ENCODE peak calls at places on chromosome 18, in ten cellular contexts. A is HAP-1; T is DND-41; X is gastrocnemius medialis; Y is brain microvascular endothelial cell; D is SK-N-SH; H is heart right ventricle; V is HepG2; S is spleen; W is CD8-positive, alpha-beta T cell. P is an unnamed sample.
A peak's percentile ranks its signal among the peaks of the same experiment; 100 is the strongest.

GRCh38 chr18:50131591-50131990 is 63.4 kb downstream of the MYO5B start:
- DNase-seq in A (no peak), T (no peak), X (no peak), Y (no peak), D (no peak), H (no peak), V (no peak), S (no peak), W (no peak), P (no peak)

GRCh38 chr18:73842795-73843394 is 304.7 kb downstream of the FBXO15 start:
- DNase-seq in A (peak; percentile 8), T (peak; percentile 58), X (no peak), Y (peak; percentile 48), D (peak; percentile 49), H (peak; percentile 36), V (peak; percentile 4), S (no peak), W (no peak), P (no peak)

GRCh38 chr18:65751145-65752085 is 603 bp downstream of the CDH7 start:
- DNase-seq in A (no peak), T (no peak), X (no peak), Y (no peak), D (no peak), H (peak; percentile 5), V (no peak), S (no peak), W (no peak), P (no peak)

GRCh38 chr18:23631746-23632145 is 31.0 kb downstream of the ANKRD29 start:
- DNase-seq in A (no peak), T (no peak), X (no peak), Y (no peak), D (peak; percentile 58), H (no peak), V (no peak), S (no peak), W (no peak), P (no peak)

GRCh38 chr18:79779021-79779699 is 18.6 kb upstream of the KCNG2 start:
- DNase-seq in A (no peak), T (no peak), X (no peak), Y (no peak), D (peak; percentile 34), H (no peak), V (no peak), S (peak; percentile 60), W (no peak), P (no peak)

GRCh38 chr18:79510046-79510685 is 114.4 kb downstream of the NFATC1 start:
- DNase-seq in A (no peak), T (no peak), X (peak; percentile 2), Y (no peak), D (no peak), H (no peak), V (no peak), S (peak; percentile 33), W (no peak), P (no peak)

GRCh38 chr18:34626404-34627137 is 83.5 kb upstream of the DTNA start:
- DNase-seq in A (no peak), T (no peak), X (peak; percentile 37), Y (peak; percentile 40), D (no peak), H (no peak), V (no peak), S (no peak), W (no peak), P (peak; percentile 45)

GRCh38 chr18:9863282-9863681 is 22.5 kb upstream of the TXNDC2 start:
- DNase-seq in A (no peak), T (no peak), X (no peak), Y (no peak), D (no peak), H (no peak), V (no peak), S (no peak), W (no peak), P (no peak)

GRCh38 chr18:79692886-79693285 is 13.3 kb downstream of the CTDP1 start:
- DNase-seq in A (no peak), T (no peak), X (no peak), Y (no peak), D (no peak), H (no peak), V (no peak), S (no peak), W (no peak), P (no peak)

GRCh38 chr18:21604711-21605110 is 4.2 kb upstream of the ESCO1 start:
- DNase-seq in A (no peak), T (no peak), X (no peak), Y (no peak), D (no peak), H (no peak), V (no peak), S (no peak), W (no peak), P (no peak)

GRCh38 chr18:8298186-8298585 is 311.1 kb upstream of the RAB12 start:
- DNase-seq in A (no peak), T (no peak), X (no peak), Y (peak; percentile 38), D (no peak), H (no peak), V (no peak), S (no peak), W (no peak), P (no peak)

GRCh38 chr18:8299054-8299708 is 310.1 kb upstream of the RAB12 start:
- DNase-seq in A (no peak), T (no peak), X (no peak), Y (no peak), D (no peak), H (no peak), V (peak; percentile 25), S (no peak), W (no peak), P (no peak)

GRCh38 chr18:8287184-8287885 is 321.9 kb upstream of the RAB12 start:
- DNase-seq in A (no peak), T (no peak), X (peak; percentile 37), Y (no peak), D (no peak), H (no peak), V (no peak), S (no peak), W (no peak), P (no peak)

GRCh38 chr18:8288447-8289213 is 320.6 kb upstream of the RAB12 start:
- DNase-seq in A (no peak), T (no peak), X (no peak), Y (no peak), D (no peak), H (no peak), V (no peak), S (no peak), W (no peak), P (no peak)

DNA sequence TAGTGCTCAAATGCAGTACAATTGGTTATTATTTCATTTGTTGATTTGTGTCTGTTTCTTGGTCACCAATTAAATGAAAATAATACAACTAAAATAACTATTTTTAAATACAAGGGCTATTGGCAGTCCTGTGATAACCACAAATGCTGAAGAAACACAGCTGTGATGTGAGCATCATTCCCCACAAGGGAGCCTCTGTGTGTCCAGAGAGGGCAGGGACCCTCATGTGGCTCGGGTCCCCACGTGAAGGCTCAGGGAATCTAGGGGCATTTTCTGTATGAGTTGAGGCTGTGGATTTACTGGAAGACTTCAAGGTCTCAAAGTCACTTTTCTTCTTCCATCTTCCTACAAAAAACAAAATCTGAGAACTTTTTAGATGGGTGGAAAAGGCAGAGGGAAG is 316.1 kb upstream of the RAB12 start:
- DNase-seq in A (no peak), T (no peak), X (no peak), Y (no peak), D (no peak), H (no peak), V (no peak), S (no peak), W (no peak), P (no peak)
- H3K4me3 ChIP-seq in A (no peak overlapping the region), T (no peak overlapping the region), X (no peak overlapping the region), Y (no peak overlapping the region), D (no peak overlapping the region), H (no peak overlapping the region), V (no peak overlapping the region), S (no peak overlapping the region), W (no peak overlapping the region), P (no peak overlapping the region)

DNA sequence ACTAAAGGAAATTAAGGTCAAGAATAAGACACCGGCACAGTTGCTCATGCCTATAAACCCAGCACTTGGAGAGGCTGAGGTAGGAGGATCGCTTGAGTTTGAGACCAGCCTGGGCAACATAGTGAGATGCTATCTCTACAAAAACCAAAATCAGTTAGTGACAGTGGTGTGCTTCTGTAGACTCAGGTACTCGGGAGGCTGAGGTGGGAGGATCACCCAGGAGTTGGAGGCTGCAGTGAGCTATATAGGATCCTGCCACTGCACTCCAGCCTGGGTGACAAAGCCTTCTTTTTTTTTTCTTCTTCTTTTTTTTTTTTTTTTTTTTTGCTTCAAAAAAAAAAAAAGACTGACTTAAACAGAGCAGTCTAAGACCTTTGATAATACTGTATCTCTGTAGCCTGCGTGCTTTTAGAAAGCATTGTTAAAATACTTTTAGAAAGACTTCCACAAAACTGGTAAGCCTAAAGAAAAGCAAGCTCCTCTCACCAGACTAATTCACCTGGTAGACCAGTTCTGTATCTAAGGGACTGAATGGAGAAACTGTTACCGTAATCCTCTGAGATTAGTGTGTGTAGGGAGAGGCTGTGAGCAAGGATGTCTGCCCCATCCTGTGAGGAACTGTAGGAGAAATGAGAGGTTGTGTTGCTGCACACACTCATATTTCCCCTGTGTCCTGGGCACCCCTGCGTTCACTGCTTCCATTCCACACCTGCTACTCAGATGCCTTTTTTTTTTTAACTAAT is 10.8 kb downstream of the RAB12 start:
- DNase-seq in A (no peak), T (no peak), X (no peak), Y (no peak), D (no peak), H (no peak), V (no peak), S (no peak), W (no peak), P (no peak)
- H3K27me3 ChIP-seq in A (no peaks in the 10 kb centered on the region), T (no peaks in the 10 kb centered on the region), X (no peaks in the 10 kb centered on the region), Y (no peaks in the 10 kb centered on the region), D (no peaks in the 10 kb centered on the region), H (no peaks in the 10 kb centered on the region), V (no peaks in the 10 kb centered on the region), S (no peaks in the 10 kb centered on the region), W (no peaks in the 10 kb centered on the region), P (no peaks in the 10 kb centered on the region)

GRCh38 chr18:2588666-2589344 is 17.4 kb downstream of the NDC80 start:
- DNase-seq in A (no peak), T (no peak), X (no peak), Y (no peak), D (no peak), H (no peak), V (no peak), S (no peak), W (no peak), P (no peak)
- H3K36me3 ChIP-seq in A (peaks cover 98% of the 10 kb centered on the region), T (peaks cover 94% of the 10 kb centered on the region), X (no peaks in the 10 kb centered on the region), Y (no peaks in the 10 kb centered on the region), D (peaks cover 33% of the 10 kb centered on the region), H (no peaks in the 10 kb centered on the region), V (peaks cover 25% of the 10 kb centered on the region), S (no peaks in the 10 kb centered on the region), W (no peaks in the 10 kb centered on the region), P (no peaks in the 10 kb centered on the region)

DNA sequence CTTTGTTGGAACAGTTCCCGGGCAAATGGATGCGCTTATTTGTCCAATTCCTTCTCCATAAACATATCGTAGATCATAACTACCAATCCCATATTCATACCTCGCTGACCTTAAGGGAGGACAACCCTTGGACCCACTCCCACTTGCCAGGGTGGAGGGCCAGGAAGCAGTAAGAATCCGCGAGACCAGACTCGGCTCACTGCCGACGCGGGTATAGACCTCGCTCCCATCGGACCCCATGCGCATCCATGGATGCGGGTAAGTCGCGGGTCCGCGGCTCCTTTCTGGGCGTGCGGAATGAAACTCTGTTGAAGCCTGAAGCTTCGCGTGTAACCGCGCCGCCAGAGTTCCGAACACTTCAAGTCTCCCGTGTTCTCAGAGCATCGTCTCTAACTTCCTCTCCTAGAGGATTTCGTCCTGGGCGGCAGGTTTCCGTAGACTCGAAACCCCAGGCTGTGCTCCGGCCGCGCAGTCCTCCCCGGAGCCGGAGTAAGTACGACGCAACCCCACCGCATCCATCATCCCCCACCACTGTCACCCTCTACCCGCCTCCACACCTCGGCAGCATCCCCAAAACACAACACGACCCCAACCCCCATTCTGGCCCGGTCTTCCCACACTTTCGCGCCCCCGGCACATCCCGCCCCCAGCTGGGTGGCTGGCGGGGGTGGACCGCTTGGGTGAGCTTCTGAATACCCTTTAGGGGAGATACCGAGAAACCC is 1.0 kb downstream of the DSC3 start:
- DNase-seq in A (no peak), T (no peak), X (no peak), Y (no peak), D (peak; percentile 20), H (no peak), V (no peak), S (peak; percentile 61), W (no peak), P (no peak)
- H3K4me3 ChIP-seq in A (no peak overlapping the region), T (no peak overlapping the region), X (no peak overlapping the region), Y (peak overlapping the region; percentile 63), D (no peak overlapping the region), H (peak overlapping the region; percentile 38), V (no peak overlapping the region), S (no peak overlapping the region), W (no peak overlapping the region), P (peak overlapping the region; percentile 40)

P was measured in kidney epithelial cell.